ENCODE peak calls at places on chromosomes 13 and 19, in four cellular contexts. S, E, B and W are unnamed samples.

GRCh38 chr19:48006762-48007161 is 12.3 kb downstream of the ELSPBP1 start:
- DNase-seq in B (no peak), E (no peak), S (no peak), W (no peak)

GRCh38 chr13:61286148-61286745 is 129.4 kb downstream of the PCDH20 start:
- DNase-seq in E (no peak), S (no peak), B (no peak), W (no peak)

GRCh38 chr13:73940098-73940497 is 194.1 kb downstream of the KLF12 start:
- DNase-seq in B (no peak), S (no peak), E (no peak), W (no peak)

GRCh38 chr13:72489751-72490150 is 237.7 kb downstream of the MZT1 start:
- DNase-seq in E (no peak), S (no peak), B (no peak), W (no peak)

GRCh38 chr13:29543230-29544215 is 52.0 kb downstream of the SLC7A1 start:
- DNase-seq in E (no peak), B (no peak), S (no peak), W (peak; percentile 78)

GRCh38 chr19:6572217-6572616 is 18.7 kb downstream of the CD70 start:
- DNase-seq in E (peak; percentile 56), B (no peak), S (peak; percentile 49), W (no peak)

GRCh38 chr13:30105381-30105780 is 202.0 kb downstream of the KATNAL1 start:
- DNase-seq in S (peak; percentile 63), E (peak; percentile 60), B (no peak), W (no peak)

GRCh38 chr13:73880365-73880764 is 253.8 kb downstream of the KLF12 start:
- DNase-seq in S (no peak), B (no peak), E (no peak), W (no peak)

GRCh38 chr19:29618434-29618833 is 12.4 kb downstream of the POP4 start:
- DNase-seq in S (no peak), B (no peak), E (peak; percentile 18), W (no peak)

GRCh38 chr19:29552454-29553280 is 26.9 kb downstream of the VSTM2B start:
- DNase-seq in S (no peak), B (no peak), E (no peak), W (no peak)

GRCh38 chr13:95349267-95349666 is 48.0 kb upstream of the ABCC4 start:
- DNase-seq in E (no peak), B (no peak), S (no peak), W (no peak)

GRCh38 chr19:5679289-5680082 is 830 bp downstream of the MICOS13 start:
- DNase-seq in S (no peak), E (peak; percentile 58), B (no peak), W (no peak)

GRCh38 chr13:44128522-44128921 is 245.1 kb upstream of the SERP2 start:
- DNase-seq in B (no peak), S (no peak), E (no peak), W (no peak)

GRCh38 chr19:29687244-29687896 is 22.1 kb downstream of the PLEKHF1 start:
- DNase-seq in B (no peak), S (peak; percentile 36), E (no peak), W (no peak)

GRCh38 chr13:110971486-110971885 is 56.6 kb upstream of the ANKRD10 start:
- DNase-seq in B (no peak), E (no peak), S (no peak), W (no peak)

GRCh38 chr13:25980255-25980654 is 71.6 kb downstream of the SHISA2 start:
- DNase-seq in E (no peak), S (peak; percentile 13), B (no peak), W (no peak)

GRCh38 chr19:5983367-5983955 is 5.5 kb upstream of the RANBP3 start:
- DNase-seq in E (no peak), B (no peak), S (no peak), W (no peak)

GRCh38 chr19:30649934-30650614 is 277.9 kb downstream of the ZNF536 start:
- DNase-seq in E (no peak), S (peak; percentile 69), B (peak; percentile 39), W (peak; percentile 56)

GRCh38 chr19:15640294-15640903 is at the start of gene CYP4F3:
- DNase-seq in B (no peak), E (peak; percentile 80), S (peak; percentile 67), W (no peak)

GRCh38 chr13:44368599-44369368 is 4.8 kb upstream of the SERP2 start:
- DNase-seq in B (no peak), E (no peak), S (no peak), W (no peak)

GRCh38 chr19:47445937-47446402 is 25.7 kb downstream of the SLC8A2 start:
- DNase-seq in B (peak; percentile 81), S (peak; percentile 62), E (peak; percentile 62), W (no peak)

GRCh38 chr19:50449236-50449899 is 16.7 kb downstream of the MYBPC2 start:
- DNase-seq in E (no peak), S (no peak), B (no peak), W (no peak)

GRCh38 chr13:92158335-92158734 is 759.9 kb downstream of the GPC5 start:
- DNase-seq in E (no peak), B (no peak), S (no peak), W (no peak)

GRCh38 chr19:41377977-41378707 is 1.8 kb downstream of the TMEM91 start:
- DNase-seq in B (no peak), E (no peak), S (no peak), W (peak; percentile 80)

GRCh38 chr19:5119297-5119998 is 150.5 kb downstream of the KDM4B start:
- DNase-seq in B (no peak), E (no peak), S (no peak), W (no peak)

GRCh38 chr19:52237771-52238400 is 31.5 kb upstream of the ZNF766 start:
- DNase-seq in B (peak; percentile 75), S (peak; percentile 62), E (peak; percentile 53), W (no peak)

GRCh38 chr13:66675620-66676019 is 554.5 kb downstream of the PCDH9 start:
- DNase-seq in B (no peak), E (no peak), S (no peak), W (no peak)

GRCh38 chr19:55809381-55810058 is 22.3 kb downstream of the NLRP11 start:
- DNase-seq in E (peak; percentile 63), B (no peak), S (peak; percentile 88), W (peak; percentile 55)

GRCh38 chr19:14363203-14364097 is 17.8 kb upstream of the ADGRE5 start:
- DNase-seq in E (peak; percentile 84), B (no peak), S (peak; percentile 54), W (no peak)

GRCh38 chr13:37485766-37486165 is 112.8 kb downstream of the POSTN start:
- DNase-seq in S (no peak), E (no peak), B (no peak), W (no peak)

GRCh38 chr13:23969672-23970071 is 72.4 kb upstream of the C1QTNF9B start:
- DNase-seq in E (no peak), B (no peak), S (no peak), W (no peak)

GRCh38 chr13:26377038-26377437 is 123.1 kb downstream of the CDK8 start:
- DNase-seq in B (no peak), E (no peak), S (no peak), W (no peak)

GRCh38 chr19:3224346-3225325 is at the start of gene CELF5:
- DNase-seq in E (no peak), B (peak; percentile 74), S (peak; percentile 45), W (peak; percentile 94)

DNA sequence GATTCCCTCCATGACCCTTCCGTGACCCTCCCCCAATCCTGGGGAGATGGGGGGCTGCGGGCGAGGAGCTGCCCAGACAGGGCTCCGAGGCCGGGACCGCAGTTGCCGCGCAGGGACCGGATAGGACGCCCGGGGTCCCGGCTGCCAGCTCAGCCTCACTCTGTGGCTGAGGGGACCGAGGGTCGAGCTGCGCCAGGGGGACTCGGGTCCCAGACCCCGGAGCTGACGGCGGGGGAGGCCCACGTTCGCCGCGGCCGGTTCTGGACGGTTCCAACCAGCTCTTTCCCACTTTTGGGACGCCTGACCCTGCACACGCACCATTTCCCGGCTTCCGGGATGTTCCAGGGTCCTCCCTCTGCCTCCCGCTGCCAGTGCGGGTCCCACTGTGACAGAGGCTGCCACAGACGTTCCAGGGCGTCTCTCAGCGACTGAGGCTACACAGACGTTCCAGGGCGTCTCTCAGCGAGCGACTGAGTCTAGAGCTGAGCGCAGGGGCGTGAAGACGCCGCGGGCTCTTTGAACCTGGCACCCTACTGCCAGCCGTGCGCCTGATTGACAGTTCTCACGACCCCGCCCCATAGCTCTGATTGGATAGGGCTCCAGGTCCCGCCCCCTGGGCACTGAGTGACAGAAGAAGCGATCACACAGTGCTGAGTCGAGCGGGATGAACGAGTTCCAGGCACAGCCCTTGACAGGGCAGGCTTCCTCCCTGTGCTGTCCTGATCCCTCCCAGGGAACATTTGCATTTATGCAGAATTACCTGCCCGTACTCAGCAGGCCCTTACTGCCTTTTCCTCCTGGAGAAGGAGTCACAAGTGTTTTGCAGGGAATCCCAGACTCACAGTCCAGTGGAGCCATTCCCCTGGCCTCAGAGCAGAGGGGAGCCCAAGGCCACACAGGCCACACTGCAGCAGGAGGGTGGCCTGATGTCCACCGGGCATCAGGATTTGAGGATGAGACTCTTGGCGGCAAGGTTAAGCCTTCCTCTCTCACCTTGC is at the start of gene ZNF563:
- DNase-seq in E (peak; percentile 98), B (peak; percentile 98), S (peak; percentile 98), W (peak; percentile 92)
- TF ChIP-seq CTCF in E (no peak), B (no peak), S (no peak), W (no peak)

DNA sequence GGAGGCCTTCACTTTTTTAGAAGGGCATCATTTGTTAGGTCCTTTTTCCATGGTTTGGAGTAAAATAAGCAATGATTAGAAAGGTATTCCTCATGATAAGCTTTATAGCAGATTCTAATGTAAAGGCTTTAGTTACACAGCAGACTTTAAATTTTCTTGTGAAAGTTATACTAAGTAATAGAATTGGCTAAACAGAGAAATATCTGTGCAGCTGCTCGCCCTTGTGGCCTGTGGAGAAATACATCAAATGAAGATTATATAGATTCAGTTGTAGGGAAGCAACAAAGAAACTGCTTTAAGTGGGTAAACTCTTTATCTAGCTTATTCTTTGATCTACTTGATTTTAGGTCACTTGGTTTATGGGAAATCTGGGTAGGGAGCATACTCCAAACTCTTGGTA is 1269.7 kb upstream of the SPRY2 start:
- DNase-seq in S (no peak), B (no peak), E (no peak), W (no peak)
- TF ChIP-seq CTCF in S (peak; percentile 26), B (no peak), E (no peak), W (no peak)

GRCh38 chr13:101942535-101943157 is 459.2 kb downstream of the FGF14 start:
- DNase-seq in S (no peak), B (no peak), E (no peak), W (no peak)

GRCh38 chr13:101942038-101942437 is 459.8 kb downstream of the FGF14 start:
- DNase-seq in B (no peak), E (no peak), S (peak; percentile 33), W (no peak)

GRCh38 chr13:101941095-101941777 is 460.6 kb downstream of the FGF14 start:
- DNase-seq in E (no peak), S (no peak), B (no peak), W (no peak)

GRCh38 chr13:101946411-101946810 is 455.4 kb downstream of the FGF14 start:
- DNase-seq in S (no peak), E (no peak), B (no peak), W (no peak)

DNA sequence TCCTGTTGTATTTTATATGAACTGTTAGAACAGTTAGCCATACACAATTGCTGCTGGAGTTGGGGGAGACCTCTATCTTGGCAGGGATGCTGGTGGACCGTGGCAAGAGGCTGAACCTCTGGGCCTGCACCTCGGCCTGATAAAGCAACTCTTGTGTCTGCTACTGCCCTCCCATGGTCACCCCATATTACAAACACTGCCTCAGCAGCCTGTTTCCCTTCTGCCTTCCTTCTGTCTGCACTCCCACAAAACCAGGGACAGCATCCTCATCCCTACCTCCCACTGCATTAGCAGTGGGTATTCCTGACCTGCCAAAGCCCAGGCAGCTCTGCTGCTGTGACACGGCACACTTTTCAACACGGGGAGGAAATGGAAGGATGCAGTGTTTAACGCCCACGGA is 456.4 kb downstream of the FGF14 start:
- DNase-seq in S (no peak), B (no peak), E (no peak), W (no peak)
- TF ChIP-seq CTCF in S (no peak), B (no peak), E (no peak), W (no peak)

GRCh38 chr13:45718063-45718462 is 15.9 kb downstream of the CBY2 start:
- DNase-seq in E (no peak), B (no peak), S (peak; percentile 5), W (peak; percentile 69)
- TF ChIP-seq CTCF in E (peak; percentile 45), B (peak; percentile 23), S (peak; percentile 50), W (peak; percentile 41)